ENCODE peak calls at places on chromosomes 6 and 20, in five cellular contexts. U is fibroblast of villous mesenchyme, F is GM23248, W is GM03348, B is trophoblast cell. T is an unnamed sample.
A peak's percentile ranks its signal among the peaks of the same experiment; 100 is the strongest.

GRCh38 chr6:163826668-163827067 is 412.1 kb downstream of the QKI start:
- DNase-seq in F (no peak), W (no peak), U (no peak), B (peak; percentile 23), T (no peak)

GRCh38 chr6:162474722-162475121 is 252.8 kb downstream of the PRKN start:
- DNase-seq in B (no peak), U (no peak), F (no peak), W (no peak), T (no peak)

GRCh38 chr20:10282930-10283556 is 64.4 kb downstream of the SNAP25 start:
- DNase-seq in B (peak; percentile 89), F (peak; percentile 50), W (no peak), U (peak; percentile 14), T (peak; percentile 84)

GRCh38 chr20:31746068-31746878 is 7.2 kb downstream of the TPX2 start:
- DNase-seq in B (no peak), F (no peak), U (no peak), W (no peak), T (no peak)

GRCh38 chr6:57198926-57199636 is 23.0 kb downstream of the RAB23 start:
- DNase-seq in F (no peak), B (no peak), W (no peak), U (peak; percentile 64), T (no peak)

GRCh38 chr6:29827579-29828470 is at the start of gene HLA-G:
- DNase-seq in F (no peak), W (no peak), B (peak; percentile 62), U (no peak), T (no peak)

GRCh38 chr6:35519313-35520015 is 6.8 kb upstream of the TULP1 start:
- DNase-seq in F (no peak), W (no peak), U (no peak), B (peak; percentile 92), T (no peak)

GRCh38 chr20:59308493-59309201 is 8.2 kb downstream of the EDN3 start:
- DNase-seq in B (peak; percentile 70), F (no peak), U (no peak), W (no peak), T (no peak)

GRCh38 chr6:137856138-137856898 is 10.7 kb upstream of the TNFAIP3 start:
- DNase-seq in B (no peak), U (no peak), F (no peak), W (no peak), T (no peak)

T was measured in HFFc6.